ENCODE peak calls at places on chromosomes 16 and 17, in eight cellular contexts. I is upper lobe of left lung, Y is breast epithelium, S is H1, E is stomach, C is GM23338, U is HL-60, J is prostate gland. Q is an unnamed sample.

GRCh38 chr16:783404-784161 is 4.6 kb downstream of the RPUSD1 start:
- DNase-seq in I (no peak), Y (no peak), S (no peak), E (peak; percentile 43), C (no peak), U (no peak), J (no peak), Q (no peak)

GRCh38 chr17:45316271-45317112 is at the start of gene MAP3K14:
- DNase-seq in I (peak; percentile 96), Y (peak; percentile 71), S (no peak), E (peak; percentile 75), C (peak; percentile 79), U (peak; percentile 69), J (peak; percentile 38), Q (peak; percentile 97)

GRCh38 chr16:58230259-58230658 is 32.4 kb upstream of the CSNK2A2 start:
- DNase-seq in I (peak; percentile 32), Y (no peak), S (no peak), E (no peak), C (peak; percentile 45), U (no peak), J (no peak), Q (no peak)

GRCh38 chr16:35689764-35690163 is 2230.4 kb downstream of the TP53TG3F start:
- DNase-seq in I (no peak), Y (no peak), S (no peak), E (no peak), C (no peak), U (no peak), J (no peak), Q (no peak)

GRCh38 chr17:64259922-64260321 is 3.1 kb downstream of the TEX2 start:
- DNase-seq in I (no peak), Y (no peak), S (no peak), E (no peak), C (no peak), U (peak; percentile 58), J (no peak), Q (no peak)

GRCh38 chr16:21646721-21647561 is 5.5 kb downstream of the IGSF6 start:
- DNase-seq in I (no peak), Y (no peak), S (no peak), E (peak; percentile 35), C (no peak), U (no peak), J (no peak), Q (peak; percentile 90)

GRCh38 chr16:55909876-55910275 is 34.7 kb upstream of the CES5A start:
- DNase-seq in I (no peak), Y (no peak), S (no peak), E (no peak), C (no peak), U (no peak), J (no peak), Q (no peak)

GRCh38 chr17:14311979-14312378 is 11.1 kb downstream of the HS3ST3B1 start:
- DNase-seq in I (no peak), Y (no peak), S (no peak), E (no peak), C (no peak), U (no peak), J (no peak), Q (no peak)

GRCh38 chr17:27396941-27397340 is 59.3 kb upstream of the KSR1 start:
- DNase-seq in I (no peak), Y (peak; percentile 26), S (no peak), E (no peak), C (no peak), U (no peak), J (no peak), Q (no peak)

GRCh38 chr17:48012151-48012520 is 25.5 kb downstream of the COPZ2 start:
- DNase-seq in I (peak; percentile 91), Y (no peak), S (no peak), E (peak; percentile 62), C (peak; percentile 87), U (no peak), J (no peak), Q (peak; percentile 90)

GRCh38 chr16:17313085-17313611 is 157.6 kb downstream of the XYLT1 start:
- DNase-seq in I (no peak), Y (peak; percentile 96), S (no peak), E (no peak), C (no peak), U (no peak), J (peak; percentile 73), Q (no peak)

GRCh38 chr16:50402298-50402895 is 33.6 kb upstream of the BRD7 start:
- DNase-seq in I (no peak), Y (no peak), S (no peak), E (no peak), C (no peak), U (no peak), J (no peak), Q (no peak)

GRCh38 chr16:70706948-70707465 is 21.2 kb upstream of the MTSS2 start:
- DNase-seq in I (no peak), Y (peak; percentile 64), S (no peak), E (no peak), C (no peak), U (no peak), J (peak; percentile 64), Q (no peak)

GRCh38 chr17:27576429-27577123 is 54.4 kb upstream of the LGALS9 start:
- DNase-seq in I (no peak), Y (no peak), S (no peak), E (no peak), C (no peak), U (no peak), J (no peak), Q (no peak)

GRCh38 chr17:311119-311848 is 41.3 kb downstream of the RPH3AL start:
- DNase-seq in I (no peak), Y (no peak), S (no peak), E (no peak), C (peak; percentile 42), U (no peak), J (no peak), Q (no peak)

GRCh38 chr16:66926171-66926570 is 836 bp upstream of the RRAD start:
- DNase-seq in I (no peak), Y (no peak), S (no peak), E (peak; percentile 40), C (no peak), U (no peak), J (no peak), Q (no peak)

GRCh38 chr17:75518201-75518600 is 1.9 kb downstream of the TSEN54 start:
- DNase-seq in I (no peak), Y (no peak), S (no peak), E (no peak), C (no peak), U (no peak), J (no peak), Q (no peak)

GRCh38 chr16:4517812-4518211 is 20.8 kb downstream of the CDIP1 start:
- DNase-seq in I (no peak), Y (no peak), S (no peak), E (no peak), C (peak; percentile 87), U (no peak), J (no peak), Q (peak; percentile 65)

GRCh38 chr16:85557976-85558589 is 55.0 kb upstream of the GSE1 start:
- DNase-seq in I (no peak), Y (peak; percentile 56), S (no peak), E (peak; percentile 61), C (peak; percentile 78), U (no peak), J (peak; percentile 65), Q (no peak)
- TF ChIP-seq CTCF in I (no peak), Y (no peak), S (no peak), E (no peak), C (no peak), U (no peak), J (no peak), Q (no peak)

DNA sequence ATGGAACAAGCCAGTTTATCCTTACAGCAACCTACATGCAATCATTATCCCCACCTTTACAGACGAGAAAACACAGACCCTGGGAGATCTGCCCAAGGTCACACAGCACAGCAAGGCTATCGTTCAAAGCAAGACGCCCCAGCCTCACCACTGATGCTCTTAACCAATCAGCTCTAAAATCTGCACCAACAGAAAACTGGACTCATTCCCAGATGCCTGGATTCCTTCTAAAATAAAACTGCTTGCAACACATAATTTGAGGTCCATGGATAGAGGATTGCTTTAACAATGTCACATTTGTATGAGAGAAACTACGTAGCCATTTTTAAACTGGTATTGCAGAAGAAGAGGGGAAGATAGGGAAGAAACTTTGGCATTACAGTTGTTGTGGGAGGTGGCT is 6.8 kb downstream of the COTL1 start:
- DNase-seq in I (no peak), Y (no peak), S (no peak), E (no peak), C (no peak), U (peak; percentile 34), J (no peak), Q (no peak)
- H3K27ac ChIP-seq in I (no peak overlapping the region), Y (no peak overlapping the region), S (no peak overlapping the region), E (no peak overlapping the region), C (no peak overlapping the region), U (no peak overlapping the region), J (no peak overlapping the region), Q (peak overlapping the region; percentile 36)

DNA sequence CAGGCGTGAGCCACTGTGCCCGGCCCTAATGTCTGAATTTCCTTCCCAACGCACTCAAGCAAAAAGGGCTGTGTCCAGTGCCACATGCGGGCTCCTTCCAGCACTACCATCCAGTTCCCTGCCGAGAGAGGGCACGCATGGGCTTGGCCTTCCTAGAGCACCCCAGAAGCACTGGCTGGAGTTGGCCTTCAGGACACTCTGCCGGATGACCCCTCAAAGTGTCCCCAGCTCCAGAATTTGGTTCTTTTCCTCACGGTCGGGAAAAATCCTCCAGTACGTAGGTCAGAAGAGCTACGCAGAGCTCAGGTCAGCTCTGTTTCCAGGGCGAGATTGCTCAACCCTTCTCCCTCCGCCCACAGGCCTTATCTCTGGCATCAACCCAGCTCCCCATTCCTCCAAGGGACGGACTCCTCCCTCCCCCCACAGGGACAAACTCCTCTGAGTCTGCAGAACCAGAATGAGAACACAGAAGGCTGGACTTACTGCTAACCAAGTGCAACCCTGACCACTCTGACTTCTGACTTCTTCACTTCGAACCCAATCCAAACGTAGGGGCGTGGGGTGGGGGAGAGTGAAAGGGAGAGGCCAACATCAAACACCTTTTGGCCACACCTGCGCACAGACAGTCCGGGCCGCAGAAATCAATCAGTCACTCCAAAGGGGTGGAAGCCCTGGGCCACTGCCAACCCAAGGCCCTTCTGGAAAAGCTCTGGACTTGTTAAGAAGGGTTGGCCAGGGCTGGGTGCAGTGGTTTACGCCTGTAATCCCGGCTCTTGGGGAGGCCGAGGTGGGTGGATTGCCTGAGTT is 3.6 kb downstream of the CDC42EP4 start:
- DNase-seq in I (no peak), Y (peak; percentile 88), S (no peak), E (peak; percentile 94), C (no peak), U (peak; percentile 73), J (peak; percentile 95), Q (no peak)
- TF ChIP-seq POLR2AphosphoS5 in I (peak; percentile 88), Y (peak; percentile 90), S (no peak), E (peak; percentile 90), C (no peak), U (no peak), J (peak; percentile 94), Q (peak; percentile 67)

DNA sequence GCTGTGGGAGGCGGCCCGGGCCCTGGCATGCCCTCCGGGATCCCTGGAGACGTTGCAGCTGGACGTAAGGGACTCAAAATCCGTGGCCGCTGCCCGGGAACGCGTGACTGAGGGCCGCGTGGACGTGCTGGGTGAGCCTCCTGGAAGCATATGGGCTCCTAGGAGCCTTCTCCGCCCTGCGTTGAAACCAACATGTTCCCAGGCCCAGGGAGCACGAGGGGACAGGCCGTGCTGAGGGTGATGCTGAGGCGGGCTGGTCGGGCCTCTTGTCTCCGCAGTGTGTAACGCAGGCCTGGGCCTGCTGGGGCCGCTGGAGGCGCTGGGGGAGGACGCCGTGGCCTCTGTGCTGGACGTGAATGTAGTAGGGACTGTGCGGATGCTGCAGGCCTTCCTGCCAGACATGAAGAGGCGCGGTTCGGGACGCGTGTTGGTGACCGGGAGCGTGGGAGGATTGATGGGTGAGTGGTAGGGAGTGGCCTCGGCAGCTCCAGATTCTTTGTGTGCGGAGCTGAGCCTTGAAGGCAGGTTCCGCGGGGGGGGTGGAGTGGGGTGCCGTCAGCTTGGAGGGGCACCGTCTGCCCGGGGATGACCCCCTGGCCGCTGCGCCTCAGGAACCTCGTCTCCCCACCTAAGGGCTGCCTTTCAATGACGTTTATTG is 567 bp downstream of the HSD17B1 start:
- DNase-seq in I (peak; percentile 86), Y (no peak), S (no peak), E (no peak), C (peak; percentile 66), U (no peak), J (no peak), Q (peak; percentile 85)
- TF ChIP-seq CTCF in I (no peak), Y (no peak), S (peak; percentile 25), E (no peak), C (peak; percentile 26), U (no peak), J (no peak), Q (no peak)

Q was measured in spleen.